ENCODE peak calls at places on chromosomes 7 and 10, in four cellular contexts. L is esophagus squamous epithelium, G is dorsolateral prefrontal cortex, O is uterus. E is an unnamed sample.

GRCh38 chr7:186516-187113 is 5.8 kb upstream of the FAM20C start:
- DNase-seq in L (no peak), G (no peak), O (no peak), E (no peak)

GRCh38 chr10:76082956-76083355 is 651.5 kb downstream of the LRMDA start:
- DNase-seq in L (no peak), G (no peak), O (no peak), E (peak; percentile 93)

GRCh38 chr7:513521-514166 is 6.0 kb downstream of the PDGFA start:
- DNase-seq in L (no peak), G (no peak), O (no peak), E (peak; percentile 61)

GRCh38 chr7:41280491-41280890 is 422.4 kb downstream of the INHBA start:
- DNase-seq in L (no peak), G (no peak), O (no peak), E (no peak)

GRCh38 chr7:52030722-52031121 is 714.1 kb upstream of the COBL start:
- DNase-seq in L (no peak), G (no peak), O (no peak), E (no peak)

GRCh38 chr10:34236927-34237326 is 578.2 kb downstream of the PARD3 start:
- DNase-seq in L (no peak), G (no peak), O (no peak), E (peak; percentile 25)

GRCh38 chr7:17680943-17681351 is 259.3 kb downstream of the SNX13 start:
- DNase-seq in L (no peak), G (no peak), O (no peak), E (peak; percentile 67)

GRCh38 chr10:86684305-86684704 is 16.0 kb downstream of the LDB3 start:
- DNase-seq in L (no peak), G (peak; percentile 55), O (peak; percentile 59), E (no peak)

GRCh38 chr7:94276046-94276445 is 118.6 kb upstream of the COL1A2 start:
- DNase-seq in L (no peak), G (no peak), O (no peak), E (no peak)

GRCh38 chr7:42337225-42337905 is 100.4 kb upstream of the GLI3 start:
- DNase-seq in L (no peak), G (no peak), O (no peak), E (no peak)

GRCh38 chr7:44084695-44085094 is 2.4 kb upstream of the POLM start:
- DNase-seq in L (no peak), G (no peak), O (no peak), E (peak; percentile 40)

GRCh38 chr10:71135276-71135675 is 77.1 kb upstream of the UNC5B start:
- DNase-seq in L (no peak), G (no peak), O (no peak), E (no peak)

GRCh38 chr7:18096087-18096486 is 68.4 kb upstream of the PRPS1L1 start:
- DNase-seq in L (no peak), G (no peak), O (no peak), E (no peak)

GRCh38 chr10:114208351-114208750 is 29.2 kb downstream of the TDRD1 start:
- DNase-seq in L (no peak), G (no peak), O (no peak), E (no peak)

GRCh38 chr10:109924100-109924499 is 789 bp upstream of the XPNPEP1 start:
- DNase-seq in L (no peak), G (no peak), O (no peak), E (no peak)

GRCh38 chr10:23141995-23142394 is 46.6 kb downstream of the MSRB2 start:
- DNase-seq in L (no peak), G (no peak), O (no peak), E (no peak)

GRCh38 chr7:113730309-113730955 is 188.4 kb downstream of the PPP1R3A start:
- DNase-seq in L (no peak), G (no peak), O (no peak), E (peak; percentile 87)

GRCh38 chr7:38306136-38306535 is 32.7 kb upstream of the TARP start:
- DNase-seq in L (no peak), G (no peak), O (no peak), E (peak; percentile 47)

GRCh38 chr7:80611779-80612178 is 26.7 kb upstream of the CD36 start:
- DNase-seq in L (no peak), G (no peak), O (no peak), E (peak; percentile 89)

GRCh38 chr10:54908019-54908418 is 107.0 kb upstream of the PCDH15 start:
- DNase-seq in L (no peak), G (no peak), O (no peak), E (no peak)

GRCh38 chr7:92035576-92035975 is 94.9 kb downstream of the AKAP9 start:
- DNase-seq in L (no peak), G (no peak), O (no peak), E (no peak)

GRCh38 chr10:3419719-3420495 is 247.3 kb upstream of the PITRM1 start:
- DNase-seq in L (no peak), G (no peak), O (no peak), E (no peak)

GRCh38 chr10:49568235-49568634 is 29.3 kb upstream of the ERCC6 start:
- DNase-seq in L (no peak), G (no peak), O (no peak), E (peak; percentile 60)

GRCh38 chr10:6498771-6499170 is 81.3 kb downstream of the PRKCQ start:
- DNase-seq in L (no peak), G (no peak), O (no peak), E (no peak)

GRCh38 chr7:69939317-69939716 is 341.0 kb downstream of the AUTS2 start:
- DNase-seq in L (no peak), G (no peak), O (no peak), E (no peak)

GRCh38 chr10:96995851-96996250 is 163.8 kb downstream of the LCOR start:
- DNase-seq in L (no peak), G (no peak), O (no peak), E (peak; percentile 48)

GRCh38 chr10:327889-328809 is 192.9 kb downstream of the ZMYND11 start:
- DNase-seq in L (no peak), G (no peak), O (no peak), E (no peak)

GRCh38 chr10:21528452-21529235 is 3.2 kb upstream of the SKIDA1 start:
- DNase-seq in L (no peak), G (no peak), O (no peak), E (peak; percentile 76)

GRCh38 chr10:71159892-71160291 is 52.5 kb upstream of the UNC5B start:
- DNase-seq in L (no peak), G (no peak), O (no peak), E (no peak)

GRCh38 chr7:18295781-18296417 is 199.7 kb upstream of the HDAC9 start:
- DNase-seq in L (no peak), G (no peak), O (no peak), E (no peak)

GRCh38 chr7:104650991-104651680 is 322.7 kb downstream of the LHFPL3 start:
- DNase-seq in L (no peak), G (no peak), O (no peak), E (peak; percentile 34)

DNA sequence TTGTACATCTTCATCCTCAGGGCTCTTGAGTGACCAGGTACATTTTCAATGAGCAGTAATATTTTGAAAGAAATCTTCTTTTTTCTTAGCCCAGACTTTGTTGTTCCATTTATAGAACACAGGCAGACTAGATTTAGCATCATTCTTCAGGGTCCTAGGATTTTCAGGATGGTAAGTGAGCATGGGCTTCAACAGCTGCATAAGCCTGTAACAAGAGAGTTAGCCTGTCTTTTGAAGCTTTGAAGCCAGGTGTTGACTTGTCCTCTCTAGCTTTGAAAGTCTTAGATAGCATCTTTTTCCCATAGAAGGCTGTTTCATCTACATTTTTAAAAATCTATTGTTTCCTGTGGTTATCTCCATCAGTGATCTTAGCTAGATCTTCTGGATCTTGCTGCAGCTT is 4.5 kb upstream of the NDUFA5 start:
- DNase-seq in L (no peak), G (no peak), O (no peak), E (no peak)
- TF ChIP-seq CTCF in L (no peak), G (no peak), O (no peak), E (no peak)

DNA sequence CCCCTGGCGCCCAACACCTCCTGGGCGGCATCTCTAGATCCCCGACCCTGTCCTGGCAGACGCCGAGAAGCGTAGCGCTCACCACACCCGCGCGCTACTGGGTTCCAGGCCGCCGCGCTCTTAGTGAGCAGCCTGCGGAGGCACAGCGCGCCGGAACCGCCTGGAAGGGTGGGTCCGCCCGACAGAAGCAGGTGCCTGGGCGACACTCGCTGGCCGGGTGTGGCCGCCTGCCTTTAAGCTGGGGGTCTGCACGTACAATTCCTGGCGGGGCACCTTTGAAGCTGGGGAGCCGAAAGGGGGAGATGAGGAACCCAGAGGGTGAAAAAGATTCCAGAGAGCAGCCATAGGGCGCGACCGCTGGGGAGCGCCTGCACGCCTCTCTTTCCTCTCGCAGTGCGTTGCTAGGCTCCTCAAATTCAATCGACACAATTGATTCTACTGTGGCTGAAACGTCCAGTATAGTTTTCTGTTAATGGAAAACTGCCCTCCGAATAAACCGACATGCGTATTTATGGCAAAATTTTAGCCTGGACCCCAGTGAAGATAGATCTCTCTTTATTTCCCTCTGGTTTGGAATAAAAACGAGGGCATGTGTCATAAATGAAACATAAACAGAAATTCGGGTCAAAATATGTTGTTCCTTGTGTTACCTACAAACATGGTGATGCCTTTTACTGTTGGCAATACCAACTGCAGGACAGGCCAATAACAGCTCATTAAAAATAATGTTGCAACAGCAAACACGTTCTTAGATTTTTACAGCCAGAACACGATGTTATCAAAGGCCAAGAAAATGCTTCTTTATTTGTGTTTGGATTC is 4.6 kb downstream of the HMX3 start:
- DNase-seq in L (no peak), G (no peak), O (no peak), E (no peak)
- H3K4me3 ChIP-seq in L (no peak overlapping the region), G (no peak overlapping the region), O (no peak overlapping the region), E (no peak overlapping the region)

GRCh38 chr10:17235136-17235535 is 7.1 kb downstream of the VIM start:
- DNase-seq in L (no peak), G (no peak), O (no peak), E (no peak)
- TF ChIP-seq CTCF in L (no peak), G (no peak), O (no peak), E (peak; percentile 29)

GRCh38 chr10:25633542-25633941 is 300.5 kb upstream of the MYO3A start:
- DNase-seq in L (no peak), G (no peak), O (no peak), E (no peak)
- H3K4me3 ChIP-seq in L (no peak overlapping the region), G (no peak overlapping the region), O (no peak overlapping the region), E (no peak overlapping the region)

GRCh38 chr10:123685260-123685659 is 19.1 kb downstream of the GPR26 start:
- DNase-seq in L (no peak), G (no peak), O (no peak), E (no peak)

GRCh38 chr10:123687758-123688157 is 21.6 kb downstream of the GPR26 start:
- DNase-seq in L (no peak), G (no peak), O (no peak), E (no peak)

GRCh38 chr10:123689880-123690279 is 23.7 kb downstream of the GPR26 start:
- DNase-seq in L (no peak), G (no peak), O (no peak), E (no peak)
- TF ChIP-seq CTCF in L (no peak), G (no peak), O (no peak), E (no peak)